ENCODE peak calls at places on chromosomes 3 and 15, in six cellular contexts. One of them, this sample, is unnamed.

GRCh38 chr15:91857224-91857585 is 3.7 kb downstream of the SLCO3A1 start:
- DNase-seq in A549: no peak
- DNase-seq in mesendoderm: no peak
- DNase-seq in adrenal gland: no peak
- DNase-seq in substantia nigra: no peak
- DNase-seq in psoas muscle: no peak
- DNase-seq in this sample: no peak

GRCh38 chr3:79844176-79844575 is 76.4 kb upstream of the ROBO1 start:
- DNase-seq in psoas muscle: no peak
- DNase-seq in A549: no peak
- DNase-seq in substantia nigra: no peak
- DNase-seq in mesendoderm: no peak
- DNase-seq in adrenal gland: no peak
- DNase-seq in this sample: no peak

GRCh38 chr3:192816274-192816853 is 89.0 kb upstream of the FGF12 start:
- DNase-seq in mesendoderm: peak
- DNase-seq in adrenal gland: no peak
- DNase-seq in psoas muscle: no peak
- DNase-seq in substantia nigra: no peak
- DNase-seq in A549: peak
- DNase-seq in this sample: no peak

GRCh38 chr3:39812537-39812936 is 3.1 kb downstream of the MYRIP start:
- DNase-seq in psoas muscle: no peak
- DNase-seq in mesendoderm: peak
- DNase-seq in substantia nigra: no peak
- DNase-seq in adrenal gland: no peak
- DNase-seq in A549: no peak
- DNase-seq in this sample: no peak

GRCh38 chr3:31409866-31410265 is 122.9 kb upstream of the STT3B start:
- DNase-seq in adrenal gland: no peak
- DNase-seq in psoas muscle: no peak
- DNase-seq in A549: no peak
- DNase-seq in mesendoderm: no peak
- DNase-seq in substantia nigra: no peak
- DNase-seq in this sample: no peak

GRCh38 chr15:67691450-67691849 is 133.9 kb upstream of the SKOR1 start:
- DNase-seq in psoas muscle: no peak
- DNase-seq in adrenal gland: no peak
- DNase-seq in mesendoderm: no peak
- DNase-seq in A549: no peak
- DNase-seq in substantia nigra: no peak
- DNase-seq in this sample: no peak

GRCh38 chr3:122343654-122344053 is 18.6 kb downstream of the CSTA start:
- DNase-seq in substantia nigra: no peak
- DNase-seq in psoas muscle: no peak
- DNase-seq in mesendoderm: no peak
- DNase-seq in adrenal gland: no peak
- DNase-seq in A549: no peak
- DNase-seq in this sample: no peak

GRCh38 chr3:3707858-3708768 is 91.1 kb upstream of the LRRN1 start:
- DNase-seq in A549: no peak
- DNase-seq in adrenal gland: no peak
- DNase-seq in mesendoderm: peak
- DNase-seq in substantia nigra: no peak
- DNase-seq in psoas muscle: no peak
- DNase-seq in this sample: no peak

GRCh38 chr3:67418539-67419529 is 235.6 kb downstream of the SUCLG2 start:
- DNase-seq in adrenal gland: no peak
- DNase-seq in substantia nigra: no peak
- DNase-seq in psoas muscle: no peak
- DNase-seq in mesendoderm: no peak
- DNase-seq in A549: no peak
- DNase-seq in this sample: no peak

GRCh38 chr3:181711325-181712135 is at the start of gene SOX2:
- DNase-seq in psoas muscle: no peak
- DNase-seq in adrenal gland: no peak
- DNase-seq in A549: peak
- DNase-seq in mesendoderm: peak
- DNase-seq in substantia nigra: peak
- DNase-seq in this sample: peak

GRCh38 chr15:70976856-70977255 is 84.2 kb downstream of the LRRC49 start:
- DNase-seq in adrenal gland: no peak
- DNase-seq in A549: no peak
- DNase-seq in psoas muscle: no peak
- DNase-seq in substantia nigra: no peak
- DNase-seq in mesendoderm: no peak
- DNase-seq in this sample: no peak

GRCh38 chr15:69042531-69042930 is 28.0 kb downstream of the NOX5 start:
- DNase-seq in adrenal gland: no peak
- DNase-seq in psoas muscle: no peak
- DNase-seq in A549: no peak
- DNase-seq in mesendoderm: no peak
- DNase-seq in substantia nigra: no peak
- DNase-seq in this sample: no peak

GRCh38 chr3:106421928-106422327 is 553.1 kb upstream of the CBLB start:
- DNase-seq in adrenal gland: no peak
- DNase-seq in mesendoderm: no peak
- DNase-seq in psoas muscle: no peak
- DNase-seq in A549: no peak
- DNase-seq in substantia nigra: no peak
- DNase-seq in this sample: no peak

GRCh38 chr3:50405249-50405648 is 45.9 kb upstream of the TMEM115 start:
- DNase-seq in A549: no peak
- DNase-seq in psoas muscle: no peak
- DNase-seq in mesendoderm: peak
- DNase-seq in substantia nigra: no peak
- DNase-seq in adrenal gland: no peak
- DNase-seq in this sample: no peak

GRCh38 chr3:110738531-110738930 is 333.1 kb upstream of the NECTIN3 start:
- DNase-seq in mesendoderm: no peak
- DNase-seq in A549: no peak
- DNase-seq in adrenal gland: no peak
- DNase-seq in psoas muscle: no peak
- DNase-seq in substantia nigra: no peak
- DNase-seq in this sample: no peak

GRCh38 chr3:165751654-165752053 is 85.6 kb downstream of the BCHE start:
- DNase-seq in substantia nigra: no peak
- DNase-seq in psoas muscle: no peak
- DNase-seq in adrenal gland: no peak
- DNase-seq in A549: no peak
- DNase-seq in mesendoderm: no peak
- DNase-seq in this sample: no peak

GRCh38 chr3:139117136-139117675 is 72.5 kb upstream of the PRR23C start:
- DNase-seq in adrenal gland: peak
- DNase-seq in A549: no peak
- DNase-seq in substantia nigra: no peak
- DNase-seq in psoas muscle: no peak
- DNase-seq in mesendoderm: no peak
- DNase-seq in this sample: no peak

GRCh38 chr15:61198722-61199121 is 30.4 kb downstream of the RORA start:
- DNase-seq in psoas muscle: no peak
- DNase-seq in mesendoderm: peak
- DNase-seq in substantia nigra: no peak
- DNase-seq in adrenal gland: no peak
- DNase-seq in A549: no peak
- DNase-seq in this sample: no peak

GRCh38 chr3:31356941-31357340 is 175.8 kb upstream of the STT3B start:
- DNase-seq in mesendoderm: peak
- DNase-seq in psoas muscle: no peak
- DNase-seq in A549: no peak
- DNase-seq in substantia nigra: no peak
- DNase-seq in adrenal gland: peak
- DNase-seq in this sample: no peak

GRCh38 chr3:179168933-179169332 is 20.8 kb downstream of the PIK3CA start:
- DNase-seq in mesendoderm: no peak
- DNase-seq in psoas muscle: no peak
- DNase-seq in substantia nigra: no peak
- DNase-seq in A549: no peak
- DNase-seq in adrenal gland: no peak
- DNase-seq in this sample: no peak

GRCh38 chr3:179175358-179175757 is 27.2 kb downstream of the PIK3CA start:
- DNase-seq in adrenal gland: no peak
- DNase-seq in mesendoderm: no peak
- DNase-seq in psoas muscle: no peak
- DNase-seq in A549: no peak
- DNase-seq in substantia nigra: no peak
- DNase-seq in this sample: no peak

GRCh38 chr3:179174316-179174715 is 26.2 kb downstream of the PIK3CA start:
- DNase-seq in adrenal gland: no peak
- DNase-seq in mesendoderm: no peak
- DNase-seq in substantia nigra: no peak
- DNase-seq in A549: no peak
- DNase-seq in psoas muscle: no peak
- DNase-seq in this sample: no peak

GRCh38 chr3:179174898-179175297 is 26.7 kb downstream of the PIK3CA start:
- DNase-seq in adrenal gland: no peak
- DNase-seq in substantia nigra: no peak
- DNase-seq in mesendoderm: peak
- DNase-seq in psoas muscle: no peak
- DNase-seq in A549: no peak
- DNase-seq in this sample: no peak

GRCh38 chr3:179172546-179172945 is 24.4 kb downstream of the PIK3CA start:
- DNase-seq in adrenal gland: no peak
- DNase-seq in mesendoderm: no peak
- DNase-seq in psoas muscle: no peak
- DNase-seq in A549: no peak
- DNase-seq in substantia nigra: no peak
- DNase-seq in this sample: no peak
- H3K27ac ChIP-seq in adrenal gland: no peak
- H3K27ac ChIP-seq in mesendoderm: no peak
- H3K27ac ChIP-seq in psoas muscle: no peak
- H3K27ac ChIP-seq in A549: no peak
- H3K27ac ChIP-seq in substantia nigra: no peak
- H3K27ac ChIP-seq in this sample: no peak

GRCh38 chr3:143736205-143736604 is 112.1 kb downstream of the SLC9A9 start:
- DNase-seq in substantia nigra: no peak
- DNase-seq in A549: no peak
- DNase-seq in mesendoderm: no peak
- DNase-seq in adrenal gland: no peak
- DNase-seq in psoas muscle: no peak
- DNase-seq in this sample: no peak
- H3K27ac ChIP-seq in substantia nigra: no peak
- H3K27ac ChIP-seq in A549: no peak
- H3K27ac ChIP-seq in mesendoderm: no peak
- H3K27ac ChIP-seq in adrenal gland: no peak
- H3K27ac ChIP-seq in psoas muscle: peak
- H3K27ac ChIP-seq in this sample: no peak

DNA sequence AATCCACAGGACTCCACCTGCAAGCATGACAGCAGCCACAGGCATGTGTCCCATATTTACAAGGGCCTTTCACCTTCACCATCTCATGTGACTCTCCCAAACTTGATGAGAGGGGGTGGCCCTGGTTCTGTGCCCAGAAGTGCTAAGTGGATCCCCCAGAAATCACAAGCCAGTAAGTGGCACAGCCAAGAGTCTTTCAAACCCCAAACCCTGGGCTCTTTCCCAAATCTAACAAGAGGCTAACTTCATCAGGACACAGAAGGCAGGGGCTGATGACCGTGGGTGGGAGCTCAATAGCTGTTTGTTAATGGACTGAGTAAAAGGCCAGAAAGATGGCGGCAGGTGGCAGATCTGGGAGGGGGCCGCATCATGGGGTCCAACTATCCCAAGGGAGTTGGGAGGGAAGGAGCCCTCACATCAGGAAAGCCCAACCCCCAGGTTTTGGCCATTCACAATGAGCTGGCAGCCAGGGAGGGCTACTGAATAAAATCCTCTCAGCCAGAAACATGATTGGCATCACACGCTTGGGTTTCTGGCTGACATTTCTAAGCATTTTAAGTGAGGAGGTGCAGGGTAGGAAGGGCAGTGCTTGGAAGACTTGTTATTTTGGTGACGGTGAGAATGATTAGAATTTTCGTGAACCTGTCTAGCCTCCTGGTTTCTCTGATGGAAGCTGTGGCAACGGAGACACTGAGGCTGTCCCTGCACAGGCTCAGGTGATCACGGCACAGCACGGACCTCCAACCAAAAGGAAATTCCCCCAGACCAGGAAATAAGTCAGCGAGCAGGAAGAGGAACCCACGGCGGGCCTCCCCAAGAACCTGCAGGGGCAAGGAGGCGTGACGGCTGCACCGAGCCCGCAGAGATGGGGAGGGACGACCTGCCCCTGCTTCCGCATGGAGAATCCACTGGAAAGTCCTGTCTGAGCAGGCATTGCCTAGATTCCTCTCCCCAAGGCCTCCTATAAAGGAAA is 109.3 kb downstream of the OXNAD1 start:
- DNase-seq in adrenal gland: no peak
- DNase-seq in substantia nigra: no peak
- DNase-seq in mesendoderm: no peak
- DNase-seq in A549: no peak
- DNase-seq in psoas muscle: no peak
- DNase-seq in this sample: no peak
- H3K27ac ChIP-seq in adrenal gland: no peak
- H3K27ac ChIP-seq in substantia nigra: no peak
- H3K27ac ChIP-seq in mesendoderm: no peak
- H3K27ac ChIP-seq in A549: no peak
- H3K27ac ChIP-seq in psoas muscle: peak
- H3K27ac ChIP-seq in this sample: peak

GRCh38 chr3:45596290-45596791 is 1.8 kb downstream of the LIMD1 start:
- DNase-seq in substantia nigra: no peak
- DNase-seq in psoas muscle: no peak
- DNase-seq in mesendoderm: no peak
- DNase-seq in adrenal gland: no peak
- DNase-seq in A549: no peak
- DNase-seq in this sample: no peak

GRCh38 chr3:45597581-45597980 is 3.0 kb downstream of the LIMD1 start:
- DNase-seq in adrenal gland: no peak
- DNase-seq in A549: no peak
- DNase-seq in substantia nigra: no peak
- DNase-seq in psoas muscle: no peak
- DNase-seq in mesendoderm: no peak
- DNase-seq in this sample: no peak

GRCh38 chr3:45599424-45599886 is 4.9 kb downstream of the LIMD1 start:
- DNase-seq in mesendoderm: no peak
- DNase-seq in adrenal gland: no peak
- DNase-seq in psoas muscle: peak
- DNase-seq in substantia nigra: no peak
- DNase-seq in A549: no peak
- DNase-seq in this sample: no peak

GRCh38 chr3:45595364-45596154 is 1.0 kb downstream of the LIMD1 start:
- DNase-seq in mesendoderm: no peak
- DNase-seq in A549: no peak
- DNase-seq in substantia nigra: no peak
- DNase-seq in adrenal gland: no peak
- DNase-seq in psoas muscle: peak
- DNase-seq in this sample: no peak

GRCh38 chr3:45597166-45597565 is 2.6 kb downstream of the LIMD1 start:
- DNase-seq in A549: no peak
- DNase-seq in adrenal gland: no peak
- DNase-seq in mesendoderm: no peak
- DNase-seq in psoas muscle: peak
- DNase-seq in substantia nigra: no peak
- DNase-seq in this sample: no peak
- H3K27ac ChIP-seq in A549: peak
- H3K27ac ChIP-seq in adrenal gland: no peak
- H3K27ac ChIP-seq in mesendoderm: no peak
- H3K27ac ChIP-seq in psoas muscle: peak
- H3K27ac ChIP-seq in substantia nigra: no peak
- H3K27ac ChIP-seq in this sample: no peak